ENCODE peak calls at places on chromosomes 6 and 20, in five cellular contexts. One of them, this sample, is unnamed.

GRCh38 chr20:60474385-60474910 is 516.2 kb downstream of the CDH26 start:
- DNase-seq in Peyer's patch: no peak
- DNase-seq in epithelial cell of esophagus: no peak
- DNase-seq in H9: no peak
- DNase-seq in RWPE1: no peak
- DNase-seq in this sample: no peak

GRCh38 chr6:114167583-114168576 is 174.9 kb downstream of the HS3ST5 start:
- DNase-seq in Peyer's patch: no peak
- DNase-seq in epithelial cell of esophagus: no peak
- DNase-seq in H9: no peak
- DNase-seq in RWPE1: no peak
- DNase-seq in this sample: no peak

GRCh38 chr6:31861150-31861549 is 1.5 kb downstream of the NEU1 start:
- DNase-seq in Peyer's patch: no peak
- DNase-seq in epithelial cell of esophagus: no peak
- DNase-seq in H9: no peak
- DNase-seq in RWPE1: no peak
- DNase-seq in this sample: no peak

GRCh38 chr6:46526607-46527006 is 35.4 kb upstream of the RCAN2 start:
- DNase-seq in Peyer's patch: no peak
- DNase-seq in epithelial cell of esophagus: no peak
- DNase-seq in H9: no peak
- DNase-seq in RWPE1: no peak
- DNase-seq in this sample: no peak

GRCh38 chr20:15395457-15395856 is 1058.0 kb upstream of the FLRT3 start:
- DNase-seq in Peyer's patch: no peak
- DNase-seq in epithelial cell of esophagus: no peak
- DNase-seq in H9: no peak
- DNase-seq in RWPE1: no peak
- DNase-seq in this sample: no peak

GRCh38 chr6:132483779-132484679 is 28.9 kb downstream of the STX7 start:
- DNase-seq in Peyer's patch: no peak
- DNase-seq in epithelial cell of esophagus: peak; percentile 71
- DNase-seq in H9: no peak
- DNase-seq in RWPE1: peak; percentile 55
- DNase-seq in this sample: peak; percentile 42

GRCh38 chr6:122647765-122648164 is 37.6 kb downstream of the PKIB start:
- DNase-seq in Peyer's patch: no peak
- DNase-seq in epithelial cell of esophagus: no peak
- DNase-seq in H9: no peak
- DNase-seq in RWPE1: no peak
- DNase-seq in this sample: no peak

GRCh38 chr6:139846538-139847321 is 472.3 kb upstream of the CITED2 start:
- DNase-seq in Peyer's patch: no peak
- DNase-seq in epithelial cell of esophagus: no peak
- DNase-seq in H9: peak; percentile 41
- DNase-seq in RWPE1: no peak
- DNase-seq in this sample: no peak

GRCh38 chr20:40777653-40778052 is 88.6 kb upstream of the MAFB start:
- DNase-seq in Peyer's patch: no peak
- DNase-seq in epithelial cell of esophagus: no peak
- DNase-seq in H9: no peak
- DNase-seq in RWPE1: no peak
- DNase-seq in this sample: no peak

GRCh38 chr20:44959082-44959895 is 908 bp downstream of the TOMM34 start:
- DNase-seq in Peyer's patch: peak; percentile 58
- DNase-seq in epithelial cell of esophagus: peak; percentile 88
- DNase-seq in H9: no peak
- DNase-seq in RWPE1: peak; percentile 83
- DNase-seq in this sample: peak; percentile 59

GRCh38 chr6:138520463-138520862 is 21.2 kb upstream of the NHSL1 start:
- DNase-seq in Peyer's patch: no peak
- DNase-seq in epithelial cell of esophagus: peak; percentile 37
- DNase-seq in H9: no peak
- DNase-seq in RWPE1: peak; percentile 13
- DNase-seq in this sample: no peak

GRCh38 chr6:108560463-108561308 is at the start of gene FOXO3:
- DNase-seq in Peyer's patch: peak; percentile 87
- DNase-seq in epithelial cell of esophagus: peak; percentile 93
- DNase-seq in H9: peak; percentile 94
- DNase-seq in RWPE1: peak; percentile 90
- DNase-seq in this sample: peak; percentile 74

GRCh38 chr20:5353624-5354496 is 37.1 kb upstream of the PROKR2 start:
- DNase-seq in Peyer's patch: no peak
- DNase-seq in epithelial cell of esophagus: peak; percentile 71
- DNase-seq in H9: no peak
- DNase-seq in RWPE1: peak; percentile 63
- DNase-seq in this sample: no peak

GRCh38 chr6:102677225-102677624 is 1283.7 kb downstream of the GRIK2 start:
- DNase-seq in Peyer's patch: no peak
- DNase-seq in epithelial cell of esophagus: no peak
- DNase-seq in H9: no peak
- DNase-seq in RWPE1: no peak
- DNase-seq in this sample: no peak

GRCh38 chr20:44644384-44645131 is 6.9 kb downstream of the ADA start:
- DNase-seq in Peyer's patch: peak; percentile 46
- DNase-seq in epithelial cell of esophagus: no peak
- DNase-seq in H9: no peak
- DNase-seq in RWPE1: no peak
- DNase-seq in this sample: peak; percentile 49

GRCh38 chr6:107822154-107823046 is 1.7 kb downstream of the SCML4 start:
- DNase-seq in Peyer's patch: peak; percentile 49
- DNase-seq in epithelial cell of esophagus: no peak
- DNase-seq in H9: no peak
- DNase-seq in RWPE1: no peak
- DNase-seq in this sample: peak; percentile 72

GRCh38 chr6:15457121-15457646 is 205.6 kb downstream of the DTNBP1 start:
- DNase-seq in Peyer's patch: no peak
- DNase-seq in epithelial cell of esophagus: no peak
- DNase-seq in H9: no peak
- DNase-seq in RWPE1: no peak
- DNase-seq in this sample: no peak

GRCh38 chr20:38173237-38174156 is 8.4 kb upstream of the TGM2 start:
- DNase-seq in Peyer's patch: no peak
- DNase-seq in epithelial cell of esophagus: peak; percentile 89
- DNase-seq in H9: no peak
- DNase-seq in RWPE1: peak; percentile 98
- DNase-seq in this sample: no peak

GRCh38 chr20:17614176-17614811 is 44.4 kb downstream of the DSTN start:
- DNase-seq in Peyer's patch: peak; percentile 8
- DNase-seq in epithelial cell of esophagus: peak; percentile 49
- DNase-seq in H9: peak; percentile 31
- DNase-seq in RWPE1: peak; percentile 14
- DNase-seq in this sample: peak; percentile 7

GRCh38 chr6:13763740-13764381 is 50.5 kb downstream of the MCUR1 start:
- DNase-seq in Peyer's patch: no peak
- DNase-seq in epithelial cell of esophagus: no peak
- DNase-seq in H9: no peak
- DNase-seq in RWPE1: no peak
- DNase-seq in this sample: peak; percentile 63

GRCh38 chr6:158408552-158409130 is 96.4 kb downstream of the TULP4 start:
- DNase-seq in Peyer's patch: no peak
- DNase-seq in epithelial cell of esophagus: peak; percentile 9
- DNase-seq in H9: no peak
- DNase-seq in RWPE1: no peak
- DNase-seq in this sample: no peak

DNA sequence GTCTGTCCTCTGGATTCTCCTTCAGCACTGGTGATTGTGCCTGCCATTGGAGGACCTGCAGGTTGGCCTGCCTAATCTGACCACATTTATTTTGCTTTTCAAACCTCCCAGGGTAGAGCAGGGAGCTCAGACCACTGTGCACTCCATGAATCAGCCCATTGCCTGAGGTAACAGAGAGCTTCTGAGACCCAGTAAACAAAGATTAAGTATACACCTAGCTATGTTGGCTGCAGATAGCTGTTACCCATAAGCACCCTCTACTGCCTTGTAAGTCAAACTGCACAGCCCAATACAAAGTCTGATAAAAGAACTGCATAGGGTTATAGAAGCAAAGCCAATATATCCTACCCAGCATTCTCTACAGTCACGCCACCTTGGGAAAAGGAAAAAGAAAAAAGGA is 338.7 kb downstream of the HTR1B start:
- DNase-seq in Peyer's patch: no peak
- DNase-seq in epithelial cell of esophagus: peak; percentile 75
- DNase-seq in H9: no peak
- DNase-seq in RWPE1: no peak
- DNase-seq in this sample: no peak
- TF ChIP-seq CTCF in Peyer's patch: no peak
- TF ChIP-seq CTCF in epithelial cell of esophagus: peak; percentile 49
- TF ChIP-seq CTCF in H9: peak; percentile 18
- TF ChIP-seq CTCF in RWPE1: no peak
- TF ChIP-seq CTCF in this sample: no peak

GRCh38 chr20:48723308-48724264 is 104.2 kb downstream of the PREX1 start:
- DNase-seq in Peyer's patch: peak; percentile 68
- DNase-seq in epithelial cell of esophagus: no peak
- DNase-seq in H9: no peak
- DNase-seq in RWPE1: no peak
- DNase-seq in this sample: no peak
- TF ChIP-seq CTCF in Peyer's patch: no peak
- TF ChIP-seq CTCF in epithelial cell of esophagus: no peak
- TF ChIP-seq CTCF in H9: no peak
- TF ChIP-seq CTCF in RWPE1: no peak
- TF ChIP-seq CTCF in this sample: no peak

GRCh38 chr6:136792066-136792944 is at the start of gene MAP3K5:
- DNase-seq in Peyer's patch: peak; percentile 87
- DNase-seq in epithelial cell of esophagus: peak; percentile 94
- DNase-seq in H9: peak; percentile 79
- DNase-seq in RWPE1: peak; percentile 65
- DNase-seq in this sample: peak; percentile 80
- TF ChIP-seq CTCF in Peyer's patch: peak; percentile 47
- TF ChIP-seq CTCF in epithelial cell of esophagus: peak; percentile 50
- TF ChIP-seq CTCF in H9: no peak
- TF ChIP-seq CTCF in RWPE1: peak; percentile 71
- TF ChIP-seq CTCF in this sample: peak; percentile 72

GRCh38 chr20:64050261-64051032 is 1.0 kb upstream of the SOX18 start:
- DNase-seq in Peyer's patch: no peak
- DNase-seq in epithelial cell of esophagus: no peak
- DNase-seq in H9: peak; percentile 49
- DNase-seq in RWPE1: no peak
- DNase-seq in this sample: no peak

GRCh38 chr20:64047968-64048401 is 1.5 kb downstream of the SOX18 start:
- DNase-seq in Peyer's patch: no peak
- DNase-seq in epithelial cell of esophagus: no peak
- DNase-seq in H9: peak; percentile 57
- DNase-seq in RWPE1: no peak
- DNase-seq in this sample: no peak

GRCh38 chr20:64049887-64050260 is 435 bp upstream of the SOX18 start:
- DNase-seq in Peyer's patch: no peak
- DNase-seq in epithelial cell of esophagus: no peak
- DNase-seq in H9: no peak
- DNase-seq in RWPE1: no peak
- DNase-seq in this sample: no peak

GRCh38 chr20:64048402-64049044 is 916 bp downstream of the SOX18 start:
- DNase-seq in Peyer's patch: no peak
- DNase-seq in epithelial cell of esophagus: no peak
- DNase-seq in H9: no peak
- DNase-seq in RWPE1: no peak
- DNase-seq in this sample: no peak

GRCh38 chr20:64049060-64049886 is at the start of gene SOX18:
- DNase-seq in Peyer's patch: no peak
- DNase-seq in epithelial cell of esophagus: peak; percentile 53
- DNase-seq in H9: peak; percentile 53
- DNase-seq in RWPE1: no peak
- DNase-seq in this sample: peak; percentile 69
- TF ChIP-seq CTCF in Peyer's patch: no peak
- TF ChIP-seq CTCF in epithelial cell of esophagus: no peak
- TF ChIP-seq CTCF in H9: no peak
- TF ChIP-seq CTCF in RWPE1: no peak
- TF ChIP-seq CTCF in this sample: no peak

GRCh38 chr6:29107758-29108157 is at the start of gene OR2J3:
- DNase-seq in Peyer's patch: no peak
- DNase-seq in epithelial cell of esophagus: peak; percentile 7
- DNase-seq in H9: no peak
- DNase-seq in RWPE1: no peak
- DNase-seq in this sample: no peak

DNA sequence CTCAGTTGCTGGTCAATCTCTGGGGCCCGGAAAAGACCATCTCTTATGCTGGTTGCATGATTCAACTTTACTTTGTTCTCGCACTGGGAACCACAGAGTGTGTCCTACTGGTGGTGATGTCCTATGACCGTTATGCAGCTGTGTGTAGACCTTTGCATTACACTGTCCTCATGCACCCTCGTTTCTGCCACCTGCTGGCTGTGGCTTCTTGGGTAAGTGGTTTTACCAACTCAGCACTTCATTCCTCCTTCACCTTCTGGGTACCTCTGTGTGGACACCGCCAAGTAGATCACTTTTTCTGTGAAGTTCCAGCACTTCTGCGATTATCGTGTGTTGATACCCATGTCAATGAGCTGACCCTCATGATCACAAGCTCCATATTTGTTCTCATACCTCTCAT is 4.3 kb downstream of the OR2J3 start:
- DNase-seq in Peyer's patch: no peak
- DNase-seq in epithelial cell of esophagus: no peak
- DNase-seq in H9: peak; percentile 31
- DNase-seq in RWPE1: no peak
- DNase-seq in this sample: no peak
- TF ChIP-seq CTCF in Peyer's patch: no peak
- TF ChIP-seq CTCF in epithelial cell of esophagus: no peak
- TF ChIP-seq CTCF in H9: no peak
- TF ChIP-seq CTCF in RWPE1: no peak
- TF ChIP-seq CTCF in this sample: no peak

GRCh38 chr20:20664795-20665194 is 47.6 kb downstream of the RALGAPA2 start:
- DNase-seq in Peyer's patch: no peak
- DNase-seq in epithelial cell of esophagus: peak; percentile 45
- DNase-seq in H9: no peak
- DNase-seq in RWPE1: peak; percentile 27
- DNase-seq in this sample: peak; percentile 46
- TF ChIP-seq CTCF in Peyer's patch: peak; percentile 43
- TF ChIP-seq CTCF in epithelial cell of esophagus: peak; percentile 60
- TF ChIP-seq CTCF in H9: peak; percentile 64
- TF ChIP-seq CTCF in RWPE1: peak; percentile 83
- TF ChIP-seq CTCF in this sample: peak; percentile 69

GRCh38 chr20:10513931-10514575 is 78.9 kb downstream of the SLX4IP start:
- DNase-seq in Peyer's patch: no peak
- DNase-seq in epithelial cell of esophagus: no peak
- DNase-seq in H9: no peak
- DNase-seq in RWPE1: no peak
- DNase-seq in this sample: no peak
- TF ChIP-seq CTCF in Peyer's patch: no peak
- TF ChIP-seq CTCF in epithelial cell of esophagus: no peak
- TF ChIP-seq CTCF in H9: no peak
- TF ChIP-seq CTCF in RWPE1: no peak
- TF ChIP-seq CTCF in this sample: no peak

This sample was measured in GM20000.